ENCODE peak calls at places on chromosome 13, in seven cellular contexts. F is brain microvascular endothelial cell, U is upper lobe of left lung, S is IMR-90, R is fibroblast of lung, A is body of pancreas, J is psoas muscle. N is an unnamed sample.

GRCh38 chr13:48220592-48221300 is 12.3 kb upstream of the ITM2B start:
- DNase-seq in J (no peak), R (no peak), F (no peak), U (no peak), A (no peak), S (no peak), N (no peak)

GRCh38 chr13:23504188-23504587 is 66.0 kb upstream of the TNFRSF19 start:
- DNase-seq in U (no peak), J (no peak), A (no peak), F (peak; percentile 19), S (peak; percentile 19), R (no peak), N (no peak)

GRCh38 chr13:53015044-53015443 is 13.6 kb upstream of the OLFM4 start:
- DNase-seq in J (no peak), A (no peak), S (no peak), R (no peak), U (no peak), F (no peak), N (no peak)

GRCh38 chr13:63408227-63409202 is 1992.9 kb upstream of the PCDH20 start:
- DNase-seq in A (no peak), U (no peak), S (peak; percentile 50), R (peak; percentile 62), J (no peak), F (peak; percentile 33), N (no peak)

GRCh38 chr13:20525144-20525600 is 485 bp downstream of the CRYL1 start:
- DNase-seq in U (peak; percentile 44), J (peak; percentile 34), A (peak; percentile 42), R (peak; percentile 15), S (no peak), F (no peak), N (peak; percentile 28)

GRCh38 chr13:25890671-25891212 is 161.1 kb downstream of the SHISA2 start:
- DNase-seq in R (no peak), U (no peak), J (no peak), S (no peak), A (no peak), F (no peak), N (no peak)

GRCh38 chr13:109647046-109647445 is 139.3 kb downstream of the IRS2 start:
- DNase-seq in U (no peak), S (no peak), A (no peak), R (no peak), J (no peak), F (peak; percentile 86), N (no peak)

GRCh38 chr13:87334176-87334575 is 337.0 kb upstream of the SLITRK5 start:
- DNase-seq in A (no peak), J (no peak), R (no peak), S (no peak), U (no peak), F (no peak), N (no peak)

GRCh38 chr13:47241446-47241845 is 344.6 kb upstream of the HTR2A start:
- DNase-seq in R (no peak), A (no peak), F (no peak), J (no peak), U (no peak), S (no peak), N (no peak)

DNA sequence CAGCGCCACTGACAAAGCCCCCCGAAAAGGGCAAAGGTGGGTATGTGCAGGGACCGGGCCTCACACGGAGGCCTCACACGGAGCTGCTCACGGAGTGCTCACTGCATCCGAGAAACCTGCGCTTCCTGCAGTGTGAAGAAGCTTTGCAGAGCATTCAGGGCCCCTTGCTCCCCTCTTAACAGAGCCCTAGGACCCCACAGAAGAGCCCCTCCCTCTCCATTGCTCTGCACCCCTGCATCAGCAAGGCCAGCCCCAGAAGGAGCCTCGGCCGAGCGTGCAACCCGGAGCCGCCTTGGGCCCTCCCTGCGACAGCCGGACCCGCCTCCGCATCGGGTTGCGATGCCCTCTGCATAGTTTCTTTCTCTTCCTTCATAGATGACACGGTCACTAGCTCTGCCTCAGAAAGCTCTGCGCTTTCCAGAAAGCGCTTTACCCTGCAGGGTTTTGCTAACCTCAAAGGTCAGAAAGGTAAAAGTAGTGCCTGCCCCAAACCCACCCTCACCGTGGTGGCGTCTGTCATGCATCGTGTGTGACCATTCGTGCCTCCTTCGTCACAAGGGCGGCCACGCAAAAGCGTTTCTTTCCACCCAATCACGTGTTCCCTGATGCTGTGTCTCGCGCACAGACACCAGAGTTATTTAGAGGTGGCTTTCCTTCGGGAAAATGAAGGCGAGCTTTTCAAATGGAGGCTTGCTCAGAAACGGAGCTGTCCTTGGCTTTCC is 15.7 kb upstream of the F7 start:
- DNase-seq in U (no peak), A (no peak), R (no peak), J (no peak), S (no peak), F (no peak), N (no peak)
- H3K36me3 ChIP-seq in U (peaks cover 34% of the 10 kb centered on the region), A (peaks cover 13% of the 10 kb centered on the region), R (no peaks in the 10 kb centered on the region), J (peaks cover 3% of the 10 kb centered on the region), S (no peaks in the 10 kb centered on the region), F (no peaks in the 10 kb centered on the region), N (no peaks in the 10 kb centered on the region)

DNA sequence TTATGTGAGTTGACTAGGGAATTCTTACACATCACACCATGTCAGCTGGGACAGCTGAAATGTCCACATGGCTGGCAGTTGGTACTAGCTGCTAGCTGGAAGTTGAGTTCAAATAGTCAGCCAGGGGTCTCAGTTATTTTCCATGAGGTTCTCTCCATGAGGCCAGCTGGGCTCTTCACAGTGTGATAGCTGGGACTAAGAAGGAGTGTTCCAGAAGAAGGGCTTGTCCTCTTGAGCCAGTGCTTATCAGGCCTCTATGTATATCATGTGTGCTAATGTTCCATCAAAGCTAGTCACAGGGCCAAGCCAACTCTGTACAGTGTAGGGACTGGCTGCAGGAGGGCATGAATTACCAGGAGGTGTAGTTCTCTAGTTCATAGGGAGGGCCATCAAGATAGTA is 11.8 kb downstream of the USPL1 start:
- DNase-seq in A (no peak), U (no peak), J (no peak), S (no peak), F (no peak), R (no peak), N (no peak)
- H3K36me3 ChIP-seq in A (peaks cover 5% of the 10 kb centered on the region), U (peaks cover 16% of the 10 kb centered on the region), J (peaks cover 73% of the 10 kb centered on the region), S (peaks cover 37% of the 10 kb centered on the region), F (peaks cover 35% of the 10 kb centered on the region), R (peaks cover 9% of the 10 kb centered on the region), N (peaks cover 42% of the 10 kb centered on the region)

DNA sequence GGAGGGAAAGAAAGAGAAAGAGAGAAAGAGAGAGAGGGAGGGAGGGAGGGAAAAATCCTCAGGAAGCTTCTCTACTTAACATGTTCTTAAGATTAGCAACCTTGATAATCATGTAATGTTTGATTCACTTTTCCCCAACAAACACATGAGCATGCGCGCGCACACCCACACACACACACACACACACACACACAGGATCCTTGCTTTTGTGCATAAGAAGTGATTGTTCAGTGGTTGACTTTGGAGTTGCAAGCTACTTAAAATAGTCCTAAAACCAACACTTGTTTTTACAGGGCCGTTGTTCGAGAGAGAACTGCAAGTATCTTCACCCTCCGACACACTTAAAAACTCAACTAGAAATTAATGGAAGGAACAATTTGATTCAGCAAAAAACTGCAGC is 100.0 kb upstream of the RAP2A start:
- DNase-seq in S (no peak), A (no peak), J (no peak), R (no peak), U (no peak), F (no peak), N (no peak)
- H3K36me3 ChIP-seq in S (peaks cover 19% of the 10 kb centered on the region), A (peaks cover 2% of the 10 kb centered on the region), J (peaks cover 9% of the 10 kb centered on the region), R (no peaks in the 10 kb centered on the region), U (peaks cover 5% of the 10 kb centered on the region), F (peaks cover 10% of the 10 kb centered on the region), N (peaks cover 34% of the 10 kb centered on the region)

DNA sequence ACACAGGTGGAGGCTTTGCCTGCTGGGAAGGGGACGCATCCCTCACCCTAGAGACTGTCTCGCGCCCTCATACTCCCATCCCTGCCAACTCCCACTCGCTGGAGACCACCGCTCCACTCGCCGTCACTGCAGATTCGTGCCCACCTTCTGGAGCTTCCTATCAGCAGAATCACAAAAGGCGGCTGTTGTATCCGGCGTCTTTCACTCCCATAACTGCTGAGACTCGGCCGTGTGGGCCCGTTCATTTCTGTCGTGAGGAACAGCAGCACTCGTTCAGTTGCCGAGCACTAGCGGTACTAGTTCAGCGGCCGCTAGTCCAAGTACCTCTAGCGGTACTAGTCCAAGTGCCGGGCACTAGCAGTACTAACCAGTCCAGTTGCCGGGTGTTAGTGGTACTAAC is 124.6 kb upstream of the MCF2L start:
- DNase-seq in U (no peak), J (no peak), F (no peak), R (no peak), S (no peak), A (no peak), N (no peak)
- H3K36me3 ChIP-seq in U (peaks cover 60% of the 10 kb centered on the region), J (peaks cover 31% of the 10 kb centered on the region), F (no peaks in the 10 kb centered on the region), R (no peaks in the 10 kb centered on the region), S (peaks cover 30% of the 10 kb centered on the region), A (peaks cover 15% of the 10 kb centered on the region), N (peaks cover 26% of the 10 kb centered on the region)

GRCh38 chr13:36973009-36973408 is 26.1 kb downstream of the ALG5 start:
- DNase-seq in A (no peak), R (no peak), U (no peak), S (no peak), F (no peak), J (no peak), N (no peak)
- H3K36me3 ChIP-seq in A (peaks cover 27% of the 10 kb centered on the region), R (peaks cover 1% of the 10 kb centered on the region), U (peaks cover 19% of the 10 kb centered on the region), S (peaks cover 25% of the 10 kb centered on the region), F (peaks cover 17% of the 10 kb centered on the region), J (peaks cover 72% of the 10 kb centered on the region), N (peaks cover 59% of the 10 kb centered on the region)

N was measured in CD4-positive, CD25-positive, alpha-beta regulatory T cell.